ENCODE peak calls at places on chromosomes 2 and 18, in seven cellular contexts. D is spleen, N is breast epithelium, U is prostate gland, E is stomach, X is vagina, K is transverse colon. V is an unnamed sample.
A peak's percentile ranks its signal among the peaks of the same experiment; 100 is the strongest.

GRCh38 chr2:215969131-215969841 is 44.1 kb downstream of the MREG start:
- DNase-seq in D (no peak), N (no peak), U (no peak), E (no peak), X (no peak), K (no peak), V (no peak)

GRCh38 chr2:222861411-222862067 is 703 bp downstream of the ACSL3 start:
- DNase-seq in D (peak; percentile 92), N (no peak), U (no peak), E (peak; percentile 34), X (no peak), K (peak; percentile 43), V (peak; percentile 76)

GRCh38 chr2:144015655-144016245 is 504.2 kb downstream of the ZEB2 start:
- DNase-seq in D (no peak), N (no peak), U (no peak), E (no peak), X (no peak), K (no peak), V (no peak)

GRCh38 chr2:229980440-229981184 is 58.3 kb downstream of the FBXO36 start:
- DNase-seq in D (peak; percentile 40), N (no peak), U (peak; percentile 90), E (peak; percentile 72), X (no peak), K (peak; percentile 25), V (peak; percentile 82)

GRCh38 chr2:196403471-196403870 is 232.1 kb upstream of the STK17B start:
- DNase-seq in D (no peak), N (no peak), U (no peak), E (no peak), X (no peak), K (no peak), V (no peak)

GRCh38 chr2:98781822-98782221 is 50.9 kb upstream of the MGAT4A start:
- DNase-seq in D (no peak), N (no peak), U (no peak), E (no peak), X (no peak), K (no peak), V (no peak)

GRCh38 chr18:32473325-32473724 is 2.6 kb upstream of the GAREM1 start:
- DNase-seq in D (no peak), N (no peak), U (no peak), E (no peak), X (no peak), K (no peak), V (no peak)

GRCh38 chr2:133171396-133172004 is 396.8 kb downstream of the NCKAP5 start:
- DNase-seq in D (no peak), N (no peak), U (peak; percentile 12), E (no peak), X (no peak), K (no peak), V (no peak)

GRCh38 chr18:49059028-49059670 is 108.4 kb upstream of the SMAD7 start:
- DNase-seq in D (no peak), N (no peak), U (no peak), E (no peak), X (no peak), K (no peak), V (no peak)

DNA sequence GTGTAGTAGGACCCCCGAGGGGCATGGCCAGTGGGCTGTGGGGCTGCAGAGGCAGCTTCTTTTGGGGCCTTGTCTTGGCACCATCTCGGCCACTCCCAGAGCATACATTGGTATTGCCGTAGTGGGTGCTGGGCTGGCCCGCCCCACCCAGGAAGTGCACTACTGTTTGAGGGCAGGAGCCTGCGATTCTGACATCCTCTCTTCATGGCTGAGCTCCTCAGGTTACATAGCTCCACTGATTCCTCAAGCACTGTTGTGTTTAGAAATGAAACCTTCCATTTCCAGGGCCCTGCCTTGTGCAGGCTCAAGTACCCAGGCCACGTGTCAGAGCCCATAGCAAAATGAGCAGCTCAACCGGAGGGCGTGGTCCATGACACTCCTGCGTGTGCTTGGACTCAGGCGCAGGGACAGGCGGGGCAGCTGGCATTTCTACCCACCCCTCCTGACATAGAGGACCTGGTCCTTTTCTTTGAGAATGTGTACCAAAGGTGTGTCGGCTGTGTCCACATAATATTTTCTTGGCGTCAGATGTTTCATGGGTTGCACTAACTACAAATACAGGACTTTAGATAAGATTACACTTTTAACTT is 67.9 kb downstream of the DGKD start:
- DNase-seq in D (peak; percentile 93), N (no peak), U (peak; percentile 76), E (peak; percentile 93), X (no peak), K (peak; percentile 90), V (no peak)
- H3K4me1 ChIP-seq in D (peaks cover 88% of the 10 kb centered on the region), N (no peaks in the 10 kb centered on the region), U (peaks cover 7% of the 10 kb centered on the region), E (peaks cover 88% of the 10 kb centered on the region), X (peaks cover 28% of the 10 kb centered on the region), K (peaks cover 83% of the 10 kb centered on the region), V (peaks cover 39% of the 10 kb centered on the region)

DNA sequence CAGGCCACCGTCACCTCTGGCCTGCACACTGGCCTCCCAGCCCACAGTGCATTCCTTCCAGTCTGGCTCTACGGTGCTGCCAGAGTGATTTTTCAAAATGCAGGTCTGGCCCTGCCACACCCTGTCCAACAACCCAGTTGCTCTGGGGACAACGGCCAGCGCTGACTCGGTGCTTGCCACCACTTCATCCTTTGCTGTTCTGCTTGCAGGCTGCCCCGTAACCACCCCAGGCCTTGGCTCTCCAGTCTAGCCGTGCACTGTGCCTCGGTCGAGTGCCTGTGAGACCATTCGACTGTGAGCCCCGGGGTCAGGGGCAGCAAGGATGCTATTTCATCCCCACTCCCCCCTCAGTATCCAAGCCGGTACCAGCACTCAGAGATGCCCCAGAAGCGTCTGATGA is 262.6 kb downstream of the KLHL29 start:
- DNase-seq in D (no peak), N (no peak), U (no peak), E (no peak), X (no peak), K (no peak), V (no peak)
- TF ChIP-seq POLR2AphosphoS5 in D (no peak), N (no peak), U (no peak), E (no peak), X (no peak), K (no peak), V (no peak)

GRCh38 chr2:114389021-114389420 is 53.4 kb upstream of the DPP10 start:
- DNase-seq in D (no peak), N (no peak), U (no peak), E (no peak), X (no peak), K (no peak), V (no peak)
- H3K4me1 ChIP-seq in D (no peaks in the 10 kb centered on the region), N (no peaks in the 10 kb centered on the region), U (no peaks in the 10 kb centered on the region), E (no peaks in the 10 kb centered on the region), X (no peaks in the 10 kb centered on the region), K (no peaks in the 10 kb centered on the region), V (no peaks in the 10 kb centered on the region)

DNA sequence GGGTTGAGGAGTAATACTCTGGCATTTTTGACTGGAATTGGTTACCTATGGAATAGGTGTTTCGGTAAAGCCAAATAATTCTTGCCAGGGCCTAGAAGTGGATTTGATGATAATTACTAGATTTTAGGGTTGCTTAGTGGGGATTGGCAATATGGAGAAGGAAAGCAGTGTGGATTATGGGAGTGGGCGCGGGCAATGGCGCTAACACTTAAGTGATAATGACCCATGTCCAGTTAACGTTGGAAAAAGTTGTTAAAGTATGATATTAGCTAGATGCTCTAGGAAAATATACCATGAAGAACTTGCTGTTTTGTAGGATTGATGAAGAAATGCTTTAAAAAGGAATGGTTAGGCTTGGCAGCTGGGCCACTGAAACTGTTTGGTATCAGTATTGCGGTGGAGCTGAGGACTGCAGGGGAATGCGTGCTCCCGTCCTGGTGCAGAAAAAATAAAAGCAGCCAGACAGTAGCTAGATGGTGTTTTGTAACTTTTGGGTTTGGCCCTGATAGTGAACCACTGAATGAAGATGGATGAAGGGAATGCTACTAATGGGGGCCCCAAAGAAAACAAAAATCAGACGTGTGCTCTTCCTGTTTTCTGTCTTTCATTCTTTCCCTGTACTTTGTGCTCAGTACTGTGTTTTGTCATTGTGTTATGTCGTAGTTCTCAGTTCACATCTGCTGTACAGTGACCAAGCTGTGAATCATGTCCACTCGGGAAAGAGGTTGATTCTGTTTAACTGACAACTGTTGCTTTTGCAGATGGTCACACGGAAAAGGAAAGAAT is 937 bp downstream of the INSIG2 start:
- DNase-seq in D (no peak), N (no peak), U (peak; percentile 8), E (peak; percentile 34), X (no peak), K (peak; percentile 31), V (no peak)
- TF ChIP-seq POLR2AphosphoS5 in D (no peak), N (no peak), U (no peak), E (no peak), X (no peak), K (no peak), V (no peak)

DNA sequence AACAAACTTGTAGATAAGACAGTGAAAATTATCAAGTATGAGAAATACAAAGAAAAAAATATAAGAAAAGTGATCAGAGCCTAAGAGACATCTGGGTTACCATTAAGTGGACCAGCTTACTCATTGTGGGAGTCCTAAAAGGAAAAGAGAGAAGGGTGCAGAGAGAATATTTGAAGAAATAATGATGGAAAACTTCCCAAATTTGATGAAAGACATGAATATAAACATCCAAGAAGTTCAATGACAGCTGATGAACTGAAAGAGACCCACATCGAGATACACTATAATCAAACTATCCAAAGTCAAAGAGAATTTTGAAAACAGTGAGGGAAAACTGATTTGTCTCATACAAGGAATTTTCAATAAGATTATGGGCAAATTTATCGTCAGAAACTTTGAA is 22.5 kb downstream of the ARHGAP25 start:
- DNase-seq in D (no peak), N (no peak), U (no peak), E (no peak), X (no peak), K (no peak), V (no peak)
- H3K4me1 ChIP-seq in D (peaks cover 90% of the 10 kb centered on the region), N (no peaks in the 10 kb centered on the region), U (no peaks in the 10 kb centered on the region), E (peaks cover 7% of the 10 kb centered on the region), X (peaks cover 11% of the 10 kb centered on the region), K (peaks cover 27% of the 10 kb centered on the region), V (peaks cover under 1% of the 10 kb centered on the region)

DNA sequence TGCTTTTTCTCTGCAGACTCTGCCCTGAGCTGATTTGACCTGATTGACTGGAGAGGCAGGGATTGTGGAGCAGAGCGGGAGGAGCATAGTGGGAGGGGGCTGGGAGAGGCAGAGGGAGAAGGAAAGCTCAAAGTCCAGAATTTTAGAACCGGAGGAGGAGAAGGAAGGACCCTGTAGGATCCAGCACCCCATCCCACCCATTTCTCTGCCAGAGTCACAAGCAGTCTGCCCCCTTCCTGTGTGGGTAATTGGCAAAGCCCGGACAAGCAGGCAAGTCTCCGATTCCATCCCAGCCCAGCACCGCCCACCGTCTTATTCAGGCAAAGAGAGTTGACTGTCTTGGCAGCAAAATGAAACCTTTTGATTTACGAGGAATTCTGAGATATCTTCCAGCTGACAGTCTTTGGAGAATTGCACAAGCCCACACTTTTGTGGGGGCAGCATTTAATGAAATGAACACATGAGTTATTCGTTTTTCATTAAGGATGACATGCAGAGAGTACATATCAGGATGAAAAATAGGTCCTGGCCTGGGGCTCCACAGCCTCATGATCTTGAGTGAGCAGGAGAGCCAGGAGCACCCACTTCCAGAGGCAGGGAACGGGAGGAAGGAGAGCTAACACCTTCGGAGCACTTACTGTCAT is 103.1 kb downstream of the MCFD2 start:
- DNase-seq in D (peak; percentile 74), N (no peak), U (peak; percentile 36), E (no peak), X (no peak), K (no peak), V (peak; percentile 84)
- TF ChIP-seq POLR2AphosphoS5 in D (peak; percentile 54), N (peak; percentile 48), U (peak; percentile 60), E (peak; percentile 12), X (peak; percentile 82), K (peak; percentile 60), V (peak; percentile 86)